ENCODE peak calls at places on chromosomes 5 and 9, in five cellular contexts. H is H1, V is MM.1S, Q is SK-N-SH, L is K562. M is an unnamed sample. For H3K79me2, the result is how much of the 10 kb centered on the place peaks cover.

GRCh38 chr9:85610074-85610855 is 131.5 kb downstream of the AGTPBP1 start:
- DNase-seq in Q (peak), L (peak), H (no peak), V (peak), M (peak)

GRCh38 chr5:159730285-159730684 is 186.0 kb upstream of the ADRA1B start:
- DNase-seq in Q (no peak), V (no peak), L (no peak), H (no peak), M (no peak)

GRCh38 chr5:1038417-1039209 is 30.0 kb downstream of the NKD2 start:
- DNase-seq in V (no peak), Q (peak), H (no peak), L (no peak), M (no peak)

GRCh38 chr5:173187054-173187743 is 42.9 kb downstream of the BNIP1 start:
- DNase-seq in Q (no peak), V (peak), L (peak), H (peak), M (no peak)

GRCh38 chr9:27303219-27303618 is 6.3 kb upstream of the EQTN start:
- DNase-seq in H (no peak), L (peak), Q (peak), V (no peak), M (peak)

GRCh38 chr9:99075246-99075912 is 29.5 kb upstream of the TGFBR1 start:
- DNase-seq in V (no peak), H (no peak), Q (no peak), L (peak), M (no peak)

GRCh38 chr9:98860871-98861293 is 53.4 kb downstream of the GALNT12 start:
- DNase-seq in V (no peak), H (no peak), Q (peak), L (peak), M (peak)

GRCh38 chr9:117334101-117334500 is 80.8 kb downstream of the ASTN2 start:
- DNase-seq in Q (no peak), V (no peak), H (no peak), L (no peak), M (peak)

GRCh38 chr5:4222821-4223220 is 627.2 kb downstream of the IRX1 start:
- DNase-seq in Q (no peak), L (no peak), V (no peak), H (no peak), M (no peak)
- H2AFZ ChIP-seq in Q (no peak), L (no peak), V (no peak), H (no peak), M (no peak)

DNA sequence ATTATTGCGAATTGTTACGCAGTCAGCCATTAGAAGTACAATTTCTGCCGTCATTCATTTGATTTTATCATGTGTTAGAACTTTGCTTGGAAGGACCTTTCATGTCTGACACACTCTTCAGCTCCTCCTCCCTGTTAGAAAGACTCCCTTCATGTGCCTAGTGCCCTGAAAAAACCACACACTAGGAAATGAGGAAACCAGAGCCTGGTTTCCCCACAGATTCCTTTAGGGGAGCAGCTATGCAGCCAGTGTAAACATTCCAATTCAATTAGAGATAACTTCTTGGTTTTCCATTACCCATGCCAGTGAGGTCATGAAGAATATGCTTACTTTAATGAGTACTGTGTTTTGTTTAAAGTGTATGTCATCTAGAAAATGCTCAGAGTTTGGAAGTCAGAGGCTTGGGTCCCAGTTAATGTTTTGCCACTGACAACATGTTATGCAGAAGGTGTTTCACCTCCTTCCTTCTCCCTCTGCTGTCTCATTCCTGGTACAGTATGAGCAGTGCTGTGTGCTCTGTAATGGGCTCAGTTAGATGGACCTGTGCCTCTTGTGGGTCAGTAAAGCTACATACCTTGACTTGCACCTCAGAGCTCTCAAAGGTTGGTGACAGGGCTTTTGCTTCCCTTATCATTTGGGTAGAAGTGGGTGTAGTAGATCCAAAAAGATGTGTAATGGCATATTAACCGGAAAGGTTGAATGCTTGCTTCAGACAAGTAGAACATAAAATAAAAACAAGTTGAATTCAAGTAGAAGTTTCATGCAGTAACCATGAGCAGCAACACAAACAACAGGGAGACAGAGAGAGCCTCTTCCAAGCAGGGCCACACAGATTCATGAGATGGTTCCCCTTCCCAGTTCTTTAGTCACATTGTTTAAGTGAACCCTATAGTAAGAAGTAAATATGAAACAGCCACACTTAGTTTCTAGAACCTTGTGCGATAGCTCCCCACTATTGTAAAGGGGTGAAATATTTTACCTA is 52.6 kb upstream of the TNFAIP8 start:
- DNase-seq in V (no peak), L (no peak), H (no peak), Q (no peak), M (peak)
- H3K27ac ChIP-seq in V (no peak), L (peak), H (no peak), Q (peak), M (peak)

GRCh38 chr5:78647411-78647818 is 1.2 kb downstream of the LHFPL2 start:
- DNase-seq in Q (peak), V (no peak), L (no peak), H (no peak), M (peak)

GRCh38 chr5:78644741-78645300 is 3.8 kb downstream of the LHFPL2 start:
- DNase-seq in Q (no peak), H (no peak), L (no peak), V (no peak), M (no peak)

GRCh38 chr5:78642701-78643100 is 5.9 kb downstream of the LHFPL2 start:
- DNase-seq in Q (no peak), H (no peak), L (no peak), V (no peak), M (no peak)

GRCh38 chr5:78641060-78641474 is 7.5 kb downstream of the LHFPL2 start:
- DNase-seq in Q (no peak), V (no peak), L (no peak), H (no peak), M (no peak)

DNA sequence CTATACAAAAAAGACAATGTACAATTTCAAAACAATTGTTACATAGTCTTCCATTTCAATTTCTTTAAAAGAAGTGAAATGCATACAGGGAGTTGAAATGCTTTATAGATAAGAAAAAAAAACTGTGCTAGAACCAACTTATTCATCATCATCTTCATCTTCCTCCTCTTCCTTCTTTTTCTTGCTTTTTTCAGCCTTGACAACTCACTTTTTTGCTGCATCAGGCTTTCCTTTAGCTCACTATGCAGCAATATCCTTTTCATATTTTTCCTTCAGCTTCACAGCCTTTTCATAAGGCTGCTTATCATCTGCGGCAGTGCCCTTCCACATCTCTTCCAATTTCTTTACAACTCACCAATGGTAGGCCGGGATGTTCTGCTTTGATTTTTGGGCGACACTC is 4.4 kb downstream of the LHFPL2 start:
- DNase-seq in L (no peak), H (no peak), V (no peak), Q (no peak), M (no peak)
- H3K79me2 ChIP-seq in L (under half), H (half or more), V (under half), Q (half or more), M (half or more)

DNA sequence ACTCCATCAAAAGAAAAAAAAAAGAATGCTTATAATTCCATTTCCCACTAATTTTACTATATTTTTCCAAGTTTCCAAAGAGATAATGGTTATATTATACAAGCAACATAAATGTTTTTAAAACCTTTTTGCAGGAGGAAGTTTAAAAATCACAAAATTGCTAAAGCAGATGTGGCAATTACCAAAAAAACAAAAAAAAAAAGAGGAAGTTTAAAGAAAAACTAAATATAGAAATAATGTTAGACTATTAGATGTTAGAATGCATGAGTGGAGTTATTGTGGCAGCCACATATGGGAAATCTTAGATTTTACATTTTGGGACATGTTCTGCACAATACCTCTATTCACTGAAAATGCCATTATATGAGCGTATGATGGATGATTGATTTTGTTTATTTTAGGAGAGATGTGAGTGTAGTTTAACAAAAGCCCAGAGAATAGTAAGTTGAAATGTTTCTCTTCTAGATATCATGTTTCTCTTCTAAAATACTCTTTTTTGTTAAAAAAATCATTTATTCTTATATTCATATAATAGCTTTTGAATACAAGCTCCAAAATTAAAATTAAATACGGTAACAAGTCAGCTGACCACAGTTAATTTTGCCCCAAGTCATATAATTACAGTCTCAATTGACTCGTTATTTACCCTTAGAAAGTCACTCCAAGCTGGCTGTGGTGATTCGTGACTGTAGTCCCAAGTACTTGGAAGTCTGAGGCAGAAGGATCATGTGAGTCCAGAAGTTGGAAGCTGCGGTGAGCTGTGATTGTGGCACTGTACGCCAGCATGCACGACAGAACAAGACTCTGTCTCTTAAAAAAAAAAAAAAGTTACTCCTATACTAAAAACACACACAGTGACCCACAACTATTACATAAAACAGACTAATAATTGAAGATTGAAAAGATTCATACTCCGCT is 31.3 kb upstream of the DTWD2 start:
- DNase-seq in V (no peak), L (no peak), Q (no peak), H (no peak), M (no peak)
- H2AFZ ChIP-seq in V (no peak), L (no peak), Q (peak), H (no peak), M (no peak)

DNA sequence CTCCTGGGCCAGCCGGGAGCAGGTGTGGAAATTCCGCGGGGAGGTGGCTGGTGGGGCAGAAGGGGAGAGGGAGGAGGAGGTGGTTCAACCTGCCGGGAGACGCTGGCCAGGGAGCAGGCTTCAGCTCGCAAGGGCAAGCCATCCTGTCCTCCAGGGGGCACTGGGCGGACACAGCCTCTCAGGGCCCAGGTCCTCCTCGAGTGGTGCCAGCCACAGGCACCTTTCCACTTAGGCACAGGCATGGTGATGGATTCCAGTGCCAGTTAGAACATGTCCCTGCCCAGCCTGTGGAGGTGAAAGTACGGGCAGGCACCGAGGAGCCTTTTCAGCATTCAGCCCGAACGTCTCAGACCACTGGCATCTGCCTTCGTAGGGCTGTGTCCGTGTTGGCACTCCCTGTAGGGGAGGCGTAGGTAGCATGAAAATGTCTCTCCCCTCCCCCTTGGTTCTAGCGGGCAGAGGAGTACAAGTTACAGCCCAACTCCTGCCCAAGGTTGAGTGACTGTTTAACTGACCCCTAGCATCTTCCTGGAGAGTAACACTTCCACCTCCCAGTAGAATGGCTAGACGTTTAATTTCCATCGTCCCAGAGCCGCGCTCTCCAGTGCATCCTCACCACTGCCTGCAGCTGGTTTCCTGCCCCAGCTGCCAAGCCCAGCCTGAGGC is 48.9 kb downstream of the DAB2IP start:
- DNase-seq in V (peak), L (no peak), H (no peak), Q (peak), M (peak)
- H3K27ac ChIP-seq in V (no peak), L (no peak), H (no peak), Q (peak), M (peak)

DNA sequence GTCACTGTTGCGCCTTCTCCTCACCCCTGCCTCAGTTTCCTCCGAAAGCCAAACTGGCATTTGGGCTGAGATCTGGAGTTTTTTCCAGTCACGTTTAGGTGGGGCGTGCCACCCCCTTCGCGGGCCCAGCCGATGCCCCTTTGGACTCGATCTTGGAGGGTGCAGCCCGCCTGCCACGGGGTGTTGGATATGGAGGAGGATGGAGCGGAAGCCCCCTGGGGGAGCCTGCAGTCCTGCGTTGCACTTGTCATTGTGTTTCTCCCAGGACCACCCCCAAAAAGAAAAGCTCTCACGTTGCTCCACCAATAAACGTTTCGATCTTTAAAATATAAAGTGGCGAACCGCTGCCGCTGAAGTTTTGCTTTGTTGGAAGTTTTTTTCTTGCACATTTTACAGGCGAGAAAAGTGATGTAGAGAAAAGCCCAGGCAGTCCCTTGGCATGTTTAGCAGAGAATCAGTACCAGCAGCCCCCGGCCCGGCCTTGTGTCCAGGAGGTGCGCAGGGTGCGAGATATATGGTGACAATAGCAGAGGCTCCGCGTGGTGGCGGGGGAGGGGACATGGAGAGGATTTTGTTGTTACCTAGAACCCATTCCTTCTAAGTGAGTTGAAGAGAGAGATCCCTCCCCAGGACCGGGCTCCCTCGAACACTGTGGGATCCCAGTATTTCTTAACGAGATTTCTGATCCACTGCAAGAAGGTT is 681 bp downstream of the F2R start:
- DNase-seq in V (no peak), H (no peak), L (peak), Q (peak), M (peak)
- H3K79me2 ChIP-seq in V (under half), H (under half), L (under half), Q (half or more), M (half or more)

DNA sequence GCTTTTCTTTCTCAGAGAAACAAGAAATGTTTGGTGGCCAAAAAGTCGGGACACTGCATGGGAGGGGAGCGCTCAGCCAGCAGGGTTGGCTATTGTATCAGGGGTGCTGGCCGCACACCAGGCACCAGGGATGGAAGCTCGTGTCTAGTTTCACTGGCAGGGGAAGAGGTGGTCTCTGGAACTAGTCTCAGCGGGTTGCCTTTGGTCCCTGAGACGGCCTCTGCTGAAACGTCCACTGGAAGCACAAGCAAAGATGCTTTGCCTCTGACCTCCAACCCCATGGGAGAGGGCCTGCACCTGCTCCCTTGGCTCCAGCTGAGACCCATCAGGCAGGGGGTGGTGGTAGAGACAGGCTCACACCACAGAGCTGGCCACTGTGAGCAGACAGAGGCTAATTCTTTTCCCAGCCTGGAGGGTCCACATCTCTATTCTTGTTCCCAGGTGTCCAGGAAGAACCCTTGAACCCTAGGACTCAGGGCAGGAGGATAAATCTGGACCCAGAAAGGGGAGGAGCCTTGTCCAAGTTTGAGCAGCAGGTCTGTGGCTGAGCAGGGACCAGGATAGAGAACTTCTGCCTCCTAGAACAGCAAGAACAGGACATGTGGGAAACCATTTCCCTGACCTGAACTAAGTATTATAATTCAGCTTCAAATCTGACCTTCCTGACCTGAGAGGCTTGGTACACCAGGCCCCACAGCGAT is 102.6 kb downstream of the RGS3 start:
- DNase-seq in Q (no peak), L (no peak), H (no peak), V (no peak), M (no peak)
- H2AFZ ChIP-seq in Q (no peak), L (no peak), H (no peak), V (no peak), M (no peak)

DNA sequence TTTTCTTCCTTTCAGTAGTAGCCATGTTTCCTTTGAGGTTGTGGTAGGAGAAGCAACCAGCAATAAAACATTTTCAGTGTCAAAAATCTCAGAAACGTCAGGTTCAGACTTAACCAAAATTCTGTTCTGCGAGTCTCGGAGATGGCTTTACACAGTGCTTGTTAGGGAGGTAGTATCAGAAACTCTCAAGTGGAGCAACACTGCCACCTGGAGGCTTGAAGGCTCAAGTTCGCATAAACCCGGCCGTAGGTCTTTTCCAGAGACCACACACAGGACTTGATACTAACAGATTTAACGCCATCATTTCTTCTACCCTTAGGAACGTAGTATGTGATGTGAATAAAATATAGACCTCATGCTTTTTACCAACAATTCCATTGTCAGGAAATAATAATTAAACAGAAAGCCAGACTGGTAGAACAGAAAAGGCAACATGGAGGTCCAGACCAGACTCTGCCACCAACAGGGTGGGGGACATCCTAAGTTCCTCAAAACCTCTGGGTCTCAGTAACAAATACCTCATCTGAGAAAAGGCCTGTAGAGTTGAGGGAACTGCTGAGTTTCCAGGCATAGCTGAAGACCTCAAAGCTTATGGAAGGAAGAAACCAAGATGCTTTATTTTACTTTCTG is 8.5 kb downstream of the PTGER4 start:
- DNase-seq in H (no peak), V (peak), L (peak), Q (peak), M (peak)
- H3K27ac ChIP-seq in H (no peak), V (no peak), L (no peak), Q (no peak), M (no peak)

M was measured in hepatocyte.